ENCODE peak calls at places on chromosome 15, in seven cellular contexts. B, W, K, O, N, R and E are unnamed samples. For H3K27me3, the result is how much of the 10 kb centered on the place peaks cover.

GRCh38 chr15:33226559-33227181 is 32.2 kb upstream of the FMN1 start:
- DNase-seq in B (peak), W (peak), K (peak), O (peak), N (peak), R (peak), E (no peak)

GRCh38 chr15:66578286-66578875 is 12.6 kb upstream of the LCTL start:
- DNase-seq in B (no peak), W (no peak), K (no peak), O (no peak), N (no peak), R (no peak), E (peak)

GRCh38 chr15:52179278-52180195 is 11.7 kb downstream of the GNB5 start:
- DNase-seq in B (peak), W (peak), K (peak), O (peak), N (peak), R (peak), E (no peak)

GRCh38 chr15:84001655-84002054 is 233.9 kb upstream of the GOLGA6L4 start:
- DNase-seq in B (no peak), W (no peak), K (no peak), O (no peak), N (no peak), R (no peak), E (no peak)

GRCh38 chr15:52483712-52484111 is 45.0 kb downstream of the MYO5A start:
- DNase-seq in B (no peak), W (no peak), K (no peak), O (no peak), N (no peak), R (no peak), E (no peak)

GRCh38 chr15:33031324-33031736 is 163.2 kb downstream of the FMN1 start:
- DNase-seq in B (no peak), W (no peak), K (no peak), O (no peak), N (no peak), R (no peak), E (no peak)

GRCh38 chr15:83078712-83079111 is 11.7 kb upstream of the BTBD1 start:
- DNase-seq in B (no peak), W (no peak), K (no peak), O (no peak), N (no peak), R (no peak), E (no peak)

GRCh38 chr15:68599560-68600071 is 20.8 kb downstream of the CORO2B start:
- DNase-seq in B (no peak), W (no peak), K (peak), O (no peak), N (no peak), R (no peak), E (no peak)

GRCh38 chr15:85282504-85283115 is 97.8 kb upstream of the AKAP13 start:
- DNase-seq in B (no peak), W (no peak), K (peak), O (no peak), N (no peak), R (no peak), E (peak)

GRCh38 chr15:40722934-40723333 is 28.0 kb downstream of the RAD51 start:
- DNase-seq in B (no peak), W (no peak), K (no peak), O (no peak), N (no peak), R (no peak), E (no peak)

GRCh38 chr15:74316116-74316515 is 51.3 kb downstream of the CYP11A1 start:
- DNase-seq in B (no peak), W (no peak), K (no peak), O (no peak), N (no peak), R (no peak), E (no peak)

GRCh38 chr15:92037446-92037845 is 183.9 kb downstream of the SLCO3A1 start:
- DNase-seq in B (no peak), W (no peak), K (no peak), O (no peak), N (no peak), R (no peak), E (no peak)

GRCh38 chr15:31398677-31399260 is 72.1 kb downstream of the KLF13 start:
- DNase-seq in B (no peak), W (no peak), K (no peak), O (no peak), N (no peak), R (no peak), E (no peak)

GRCh38 chr15:25170113-25170731 is 215.4 kb downstream of the SNRPN start:
- DNase-seq in B (peak), W (peak), K (peak), O (no peak), N (no peak), R (no peak), E (no peak)

GRCh38 chr15:67188551-67189218 is 65.8 kb downstream of the AAGAB start:
- DNase-seq in B (no peak), W (no peak), K (no peak), O (no peak), N (no peak), R (no peak), E (peak)

GRCh38 chr15:76274821-76275220 is 36.4 kb downstream of the ETFA start:
- DNase-seq in B (no peak), W (no peak), K (no peak), O (no peak), N (no peak), R (no peak), E (no peak)

GRCh38 chr15:67690936-67691335 is 134.4 kb upstream of the SKOR1 start:
- DNase-seq in B (no peak), W (no peak), K (no peak), O (no peak), N (no peak), R (no peak), E (peak)

GRCh38 chr15:96353931-96354730 is 23.6 kb downstream of the NR2F2 start:
- DNase-seq in B (peak), W (no peak), K (peak), O (no peak), N (no peak), R (no peak), E (no peak)

GRCh38 chr15:61130945-61131597 is 98.0 kb downstream of the RORA start:
- DNase-seq in B (no peak), W (no peak), K (no peak), O (no peak), N (no peak), R (no peak), E (no peak)
- H3K4me3 ChIP-seq in B (no peak), W (no peak), K (no peak), O (no peak), N (no peak), R (no peak), E (no peak)

GRCh38 chr15:65339436-65339835 is 35.0 kb downstream of the RNU5B-1 start:
- DNase-seq in B (no peak), W (no peak), K (no peak), O (no peak), N (no peak), R (no peak), E (no peak)

GRCh38 chr15:65339926-65340325 is 35.4 kb downstream of the RNU5B-1 start:
- DNase-seq in B (no peak), W (no peak), K (peak), O (no peak), N (no peak), R (no peak), E (no peak)

GRCh38 chr15:65337436-65338070 is 33.1 kb downstream of the RNU5B-1 start:
- DNase-seq in B (no peak), W (no peak), K (no peak), O (no peak), N (no peak), R (no peak), E (no peak)

GRCh38 chr15:65338366-65338765 is 33.9 kb downstream of the RNU5B-1 start:
- DNase-seq in B (no peak), W (no peak), K (no peak), O (no peak), N (no peak), R (no peak), E (no peak)

DNA sequence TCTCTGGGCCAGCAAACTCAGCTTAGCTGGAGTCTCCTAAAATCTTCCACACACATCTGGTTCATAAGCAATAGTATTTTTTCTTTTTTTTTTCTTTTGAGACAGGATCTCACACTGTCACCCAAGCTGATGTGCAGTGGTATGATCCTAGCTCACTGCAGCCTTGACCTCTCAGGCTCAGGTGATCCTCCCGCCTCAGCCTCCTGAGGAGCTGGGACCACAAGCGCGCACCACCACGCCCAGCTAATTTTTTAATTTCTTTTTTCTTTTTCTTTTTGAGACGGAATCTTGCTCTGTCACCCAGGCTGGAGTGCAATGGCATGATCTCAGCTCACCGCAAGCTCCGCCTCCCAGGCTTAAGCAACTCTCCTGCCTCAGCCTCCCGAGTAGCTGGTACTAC is 34.3 kb downstream of the RNU5B-1 start:
- DNase-seq in B (no peak), W (no peak), K (no peak), O (no peak), N (no peak), R (no peak), E (no peak)
- H3K27me3 ChIP-seq in B (under half), W (under half), K (under half), O (under half), N (under half), R (under half), E (half or more)

GRCh38 chr15:55652909-55653495 is 64.9 kb upstream of the PYGO1 start:
- DNase-seq in B (no peak), W (no peak), K (no peak), O (no peak), N (no peak), R (no peak), E (no peak)
- H3K4me3 ChIP-seq in B (no peak), W (no peak), K (no peak), O (no peak), N (no peak), R (no peak), E (no peak)

GRCh38 chr15:89761009-89761831 is 10.2 kb upstream of the MESP1 start:
- DNase-seq in B (peak), W (peak), K (no peak), O (no peak), N (no peak), R (no peak), E (no peak)

GRCh38 chr15:89759835-89760234 is 8.8 kb upstream of the MESP1 start:
- DNase-seq in B (no peak), W (no peak), K (no peak), O (no peak), N (no peak), R (no peak), E (no peak)

GRCh38 chr15:89760303-89761008 is 9.4 kb upstream of the MESP1 start:
- DNase-seq in B (peak), W (peak), K (peak), O (peak), N (peak), R (peak), E (no peak)

GRCh38 chr15:89758981-89759380 is 7.9 kb upstream of the MESP1 start:
- DNase-seq in B (no peak), W (no peak), K (no peak), O (no peak), N (no peak), R (no peak), E (no peak)

DNA sequence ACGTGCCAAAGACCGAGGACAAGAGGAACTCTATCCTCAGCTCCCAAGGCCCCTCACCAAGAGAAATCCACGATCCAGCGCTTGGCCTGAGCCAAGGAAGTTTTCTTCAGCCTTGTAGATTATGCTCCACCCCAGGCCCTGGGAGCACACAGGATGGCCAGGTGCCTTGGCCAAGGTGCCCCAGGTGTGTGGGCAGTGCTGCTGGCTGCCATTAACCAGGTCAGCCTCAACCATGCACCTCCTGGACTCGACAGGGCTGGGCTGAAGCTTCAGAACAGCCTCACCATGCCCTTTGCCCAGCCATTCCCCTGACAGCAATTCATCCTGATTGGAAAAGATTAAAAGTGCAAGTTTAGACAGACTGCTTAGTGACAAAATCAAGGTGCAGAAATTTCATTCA is 10.9 kb upstream of the MESP1 start:
- DNase-seq in B (no peak), W (no peak), K (no peak), O (no peak), N (no peak), R (no peak), E (no peak)
- H3K27me3 ChIP-seq in B (under half), W (under half), K (under half), O (under half), N (under half), R (under half), E (under half)

GRCh38 chr15:39578851-39579486 is 1.9 kb upstream of the THBS1 start:
- DNase-seq in B (no peak), W (no peak), K (no peak), O (no peak), N (no peak), R (no peak), E (no peak)
- H3K4me3 ChIP-seq in B (peak), W (no peak), K (no peak), O (no peak), N (no peak), R (no peak), E (peak)